ENCODE peak calls at places on chromosomes 7 and 10, in six cellular contexts. D is GM12891, E is posterior vena cava, F is aorta, G is endothelial cell, P is GDM1. U is an unnamed sample.

GRCh38 chr7:122055072-122055471 is 89.0 kb downstream of the AASS start:
- DNase-seq in G (no peak), E (no peak), D (no peak), P (no peak), F (no peak), U (no peak)

GRCh38 chr7:875051-875450 is 1.3 kb upstream of the GET4 start:
- DNase-seq in G (no peak), F (no peak), D (no peak), P (no peak), E (no peak), U (no peak)

GRCh38 chr7:2078899-2079298 is 153.8 kb downstream of the MAD1L1 start:
- DNase-seq in F (no peak), E (no peak), D (no peak), P (no peak), G (no peak), U (no peak)

GRCh38 chr10:70378122-70378521 is 4.3 kb downstream of the LRRC20 start:
- DNase-seq in E (no peak), D (no peak), G (no peak), P (no peak), F (no peak), U (no peak)

GRCh38 chr7:151352512-151352911 is 10.9 kb downstream of the NUB1 start:
- DNase-seq in E (no peak), D (no peak), F (no peak), P (no peak), G (no peak), U (no peak)

GRCh38 chr7:129252133-129252532 is 27.3 kb downstream of the AHCYL2 start:
- DNase-seq in E (no peak), P (no peak), D (no peak), F (no peak), G (no peak), U (no peak)

GRCh38 chr10:97549587-97550322 is 22.8 kb upstream of the ANKRD2 start:
- DNase-seq in F (no peak), E (peak), G (no peak), P (no peak), D (no peak), U (no peak)

GRCh38 chr7:93914581-93915066 is 6.9 kb upstream of the GNG11 start:
- DNase-seq in G (no peak), D (no peak), E (no peak), F (no peak), P (no peak), U (no peak)

GRCh38 chr10:32367793-32368453 is 21.0 kb upstream of the EPC1 start:
- DNase-seq in E (no peak), F (peak), P (peak), D (no peak), G (peak), U (no peak)

GRCh38 chr7:141649865-141650499 is 52.0 kb downstream of the DENND11 start:
- DNase-seq in P (no peak), D (peak), E (no peak), G (peak), F (peak), U (no peak)

GRCh38 chr7:2015251-2015871 is 217.4 kb downstream of the MAD1L1 start:
- DNase-seq in P (no peak), E (peak), F (peak), D (no peak), G (no peak), U (no peak)

GRCh38 chr7:102942181-102942882 is 29.5 kb downstream of the LRRC17 start:
- DNase-seq in D (no peak), G (no peak), P (no peak), F (no peak), E (no peak), U (no peak)

GRCh38 chr7:33888206-33888605 is 17.1 kb upstream of the BMPER start:
- DNase-seq in D (no peak), F (no peak), P (no peak), G (no peak), E (no peak), U (no peak)

GRCh38 chr7:24825931-24826661 is 68.8 kb upstream of the GSDME start:
- DNase-seq in G (no peak), P (no peak), F (no peak), E (no peak), D (no peak), U (no peak)

U was measured in GM12892.